ENCODE peak calls at places on chromosomes 13 and 19, in six cellular contexts. L is stimulated activated CD8-positive, alpha-beta memory T cell treated with anti-CD3 and anti-CD28 coated beads, Interleukin-15, amount 100 ng/mL, for 4 hours; B is HEK293T; M is right cardiac atrium; H is activated CD8-positive, alpha-beta T cell treated with anti-CD3 and anti-CD28 coated beads for 36 hours; Q is CD4-positive, alpha-beta T cell. V is an unnamed sample.

GRCh38 chr19:54216869-54217268 is 5.9 kb downstream of the LILRB3 start:
- DNase-seq in L (no peak), B (no peak), M (peak; percentile 5), H (no peak), Q (no peak), V (no peak)

GRCh38 chr19:4014541-4015491 is 7.3 kb downstream of the PIAS4 start:
- DNase-seq in L (no peak), B (no peak), M (peak; percentile 66), H (peak; percentile 50), Q (peak; percentile 28), V (no peak)

GRCh38 chr13:76825415-76825814 is 60.8 kb downstream of the KCTD12 start:
- DNase-seq in L (no peak), B (no peak), M (no peak), H (no peak), Q (no peak), V (no peak)

GRCh38 chr19:13150919-13151604 is 851 bp downstream of the IER2 start:
- DNase-seq in L (no peak), B (no peak), M (no peak), H (peak; percentile 69), Q (no peak), V (no peak)

GRCh38 chr19:48419158-48419920 is 25.9 kb downstream of the GRIN2D start:
- DNase-seq in L (peak; percentile 42), B (peak; percentile 77), M (peak; percentile 77), H (peak; percentile 90), Q (peak; percentile 47), V (no peak)

GRCh38 chr13:80379245-80379644 is 38.3 kb upstream of the SPRY2 start:
- DNase-seq in L (no peak), B (no peak), M (no peak), H (no peak), Q (no peak), V (no peak)

GRCh38 chr19:4922530-4923378 is 13.5 kb downstream of the UHRF1 start:
- DNase-seq in L (no peak), B (no peak), M (no peak), H (no peak), Q (no peak), V (no peak)

GRCh38 chr13:33228645-33229445 is 56.7 kb downstream of the STARD13 start:
- DNase-seq in L (no peak), B (peak; percentile 49), M (no peak), H (no peak), Q (no peak), V (no peak)

GRCh38 chr13:40438999-40439797 is 227.2 kb downstream of the FOXO1 start:
- DNase-seq in L (no peak), B (no peak), M (peak; percentile 70), H (peak; percentile 51), Q (no peak), V (no peak)

GRCh38 chr13:32889986-32890565 is 126.1 kb upstream of the KL start:
- DNase-seq in L (no peak), B (no peak), M (no peak), H (no peak), Q (no peak), V (no peak)

GRCh38 chr19:48556163-48556562 is 4.2 kb downstream of the SULT2B1 start:
- DNase-seq in L (no peak), B (no peak), M (no peak), H (no peak), Q (no peak), V (no peak)

GRCh38 chr19:17680235-17680722 is 7.9 kb downstream of the UNC13A start:
- DNase-seq in L (peak; percentile 39), B (peak; percentile 29), M (peak; percentile 91), H (peak; percentile 83), Q (no peak), V (no peak)

GRCh38 chr13:22422712-22423111 is 751.8 kb downstream of the FGF9 start:
- DNase-seq in L (no peak), B (no peak), M (peak; percentile 60), H (no peak), Q (no peak), V (no peak)

GRCh38 chr19:3387645-3388589 is 21.5 kb downstream of the NFIC start:
- DNase-seq in L (no peak), B (no peak), M (peak; percentile 95), H (no peak), Q (no peak), V (peak; percentile 86)

GRCh38 chr13:45545686-45546409 is 69.7 kb downstream of the ERICH6B start:
- DNase-seq in L (no peak), B (no peak), M (no peak), H (no peak), Q (no peak), V (no peak)

GRCh38 chr13:27404680-27405079 is 19.7 kb upstream of the GTF3A start:
- DNase-seq in L (no peak), B (no peak), M (no peak), H (no peak), Q (no peak), V (no peak)

GRCh38 chr13:108959254-108959653 is 329.8 kb downstream of the MYO16 start:
- DNase-seq in L (no peak), B (no peak), M (no peak), H (no peak), Q (no peak), V (no peak)

GRCh38 chr19:5585461-5586299 is 17.9 kb upstream of the TINCR start:
- DNase-seq in L (peak; percentile 8), B (no peak), M (peak; percentile 73), H (peak; percentile 84), Q (no peak), V (no peak)

GRCh38 chr13:19713186-19713965 is 69.4 kb downstream of the PSPC1 start:
- DNase-seq in L (no peak), B (no peak), M (no peak), H (peak; percentile 10), Q (no peak), V (no peak)

GRCh38 chr13:90177519-90177918 is 1170.0 kb upstream of the MIR17HG start:
- DNase-seq in L (no peak), B (no peak), M (no peak), H (no peak), Q (no peak), V (no peak)

GRCh38 chr13:102589291-102589822 is 7.4 kb upstream of the TPP2 start:
- DNase-seq in L (no peak), B (no peak), M (no peak), H (no peak), Q (no peak), V (no peak)

GRCh38 chr13:111076156-111077013 is 38.7 kb upstream of the ARHGEF7 start:
- DNase-seq in L (no peak), B (no peak), M (no peak), H (peak; percentile 9), Q (no peak), V (no peak)

GRCh38 chr19:8366961-8367326 is 3.0 kb downstream of the ANGPTL4 start:
- DNase-seq in L (no peak), B (peak; percentile 5), M (no peak), H (no peak), Q (no peak), V (no peak)

GRCh38 chr13:66657165-66657895 is 572.8 kb downstream of the PCDH9 start:
- DNase-seq in L (no peak), B (no peak), M (peak; percentile 81), H (no peak), Q (no peak), V (peak; percentile 92)

GRCh38 chr19:49333426-49334288 is 1.5 kb upstream of the CD37 start:
- DNase-seq in L (peak; percentile 39), B (no peak), M (no peak), H (peak; percentile 79), Q (peak; percentile 53), V (no peak)

GRCh38 chr13:77779461-77780272 is 82.2 kb downstream of the SLAIN1 start:
- DNase-seq in L (no peak), B (peak; percentile 66), M (no peak), H (peak; percentile 61), Q (no peak), V (no peak)

GRCh38 chr13:101492251-101492910 is 39.9 kb downstream of the ITGBL1 start:
- DNase-seq in L (no peak), B (no peak), M (no peak), H (no peak), Q (no peak), V (no peak)